ENCODE peak calls at places on chromosomes 2 and 18, in five cellular contexts. One of them, this sample, is unnamed.

GRCh38 chr2:20144861-20145260 is 80.1 kb downstream of the SDC1 start:
- DNase-seq in K562: no peak
- DNase-seq in H1: no peak
- DNase-seq in brain microvascular endothelial cell: no peak
- DNase-seq in SK-N-SH: no peak
- DNase-seq in this sample: no peak

GRCh38 chr18:12279781-12280531 is 25.8 kb downstream of the CIDEA start:
- DNase-seq in K562: no peak
- DNase-seq in H1: no peak
- DNase-seq in brain microvascular endothelial cell: no peak
- DNase-seq in SK-N-SH: no peak
- DNase-seq in this sample: no peak

GRCh38 chr2:20129320-20130274 is 78.2 kb upstream of the LAPTM4A start:
- DNase-seq in K562: no peak
- DNase-seq in H1: no peak
- DNase-seq in brain microvascular endothelial cell: no peak
- DNase-seq in SK-N-SH: no peak
- DNase-seq in this sample: no peak

GRCh38 chr2:229416116-229416694 is 145.1 kb upstream of the PID1 start:
- DNase-seq in K562: no peak
- DNase-seq in H1: no peak
- DNase-seq in brain microvascular endothelial cell: peak
- DNase-seq in SK-N-SH: no peak
- DNase-seq in this sample: peak

GRCh38 chr2:70141754-70142589 is 48.8 kb downstream of the C2orf42 start:
- DNase-seq in K562: peak
- DNase-seq in H1: peak
- DNase-seq in brain microvascular endothelial cell: peak
- DNase-seq in SK-N-SH: peak
- DNase-seq in this sample: no peak

GRCh38 chr2:75853441-75853840 is 142.7 kb upstream of the GCFC2 start:
- DNase-seq in K562: no peak
- DNase-seq in H1: no peak
- DNase-seq in brain microvascular endothelial cell: no peak
- DNase-seq in SK-N-SH: no peak
- DNase-seq in this sample: no peak

GRCh38 chr2:10533811-10534321 is 85.7 kb upstream of the ODC1 start:
- DNase-seq in K562: no peak
- DNase-seq in H1: no peak
- DNase-seq in brain microvascular endothelial cell: no peak
- DNase-seq in SK-N-SH: no peak
- DNase-seq in this sample: no peak

GRCh38 chr2:187966924-187967323 is 324.8 kb upstream of the GULP1 start:
- DNase-seq in K562: no peak
- DNase-seq in H1: no peak
- DNase-seq in brain microvascular endothelial cell: no peak
- DNase-seq in SK-N-SH: peak
- DNase-seq in this sample: no peak

GRCh38 chr2:67880291-67880761 is 182.5 kb downstream of the C1D start:
- DNase-seq in K562: no peak
- DNase-seq in H1: no peak
- DNase-seq in brain microvascular endothelial cell: peak
- DNase-seq in SK-N-SH: peak
- DNase-seq in this sample: no peak

GRCh38 chr2:39099820-39100728 is 20.8 kb downstream of the SOS1 start:
- DNase-seq in K562: no peak
- DNase-seq in H1: no peak
- DNase-seq in brain microvascular endothelial cell: no peak
- DNase-seq in SK-N-SH: no peak
- DNase-seq in this sample: no peak

GRCh38 chr18:74373428-74373827 is 57.8 kb downstream of the C18orf63 start:
- DNase-seq in K562: no peak
- DNase-seq in H1: no peak
- DNase-seq in brain microvascular endothelial cell: no peak
- DNase-seq in SK-N-SH: no peak
- DNase-seq in this sample: no peak

GRCh38 chr2:230678451-230678850 is 34.2 kb upstream of the CAB39 start:
- DNase-seq in K562: no peak
- DNase-seq in H1: no peak
- DNase-seq in brain microvascular endothelial cell: no peak
- DNase-seq in SK-N-SH: no peak
- DNase-seq in this sample: no peak

GRCh38 chr2:113117594-113118262 is 9.7 kb upstream of the IL1RN start:
- DNase-seq in K562: peak
- DNase-seq in H1: peak
- DNase-seq in brain microvascular endothelial cell: peak
- DNase-seq in SK-N-SH: no peak
- DNase-seq in this sample: no peak

GRCh38 chr18:44852818-44853217 is 172.1 kb downstream of the SETBP1 start:
- DNase-seq in K562: no peak
- DNase-seq in H1: no peak
- DNase-seq in brain microvascular endothelial cell: no peak
- DNase-seq in SK-N-SH: no peak
- DNase-seq in this sample: no peak

GRCh38 chr18:78624646-78625279 is 354.9 kb upstream of the SALL3 start:
- DNase-seq in K562: no peak
- DNase-seq in H1: no peak
- DNase-seq in brain microvascular endothelial cell: no peak
- DNase-seq in SK-N-SH: no peak
- DNase-seq in this sample: no peak

GRCh38 chr18:45248240-45248903 is 366.9 kb upstream of the SLC14A2 start:
- DNase-seq in K562: no peak
- DNase-seq in H1: no peak
- DNase-seq in brain microvascular endothelial cell: peak
- DNase-seq in SK-N-SH: no peak
- DNase-seq in this sample: peak

GRCh38 chr2:112023707-112024106 is 31.4 kb upstream of the TMEM87B start:
- DNase-seq in K562: no peak
- DNase-seq in H1: peak
- DNase-seq in brain microvascular endothelial cell: no peak
- DNase-seq in SK-N-SH: no peak
- DNase-seq in this sample: no peak

GRCh38 chr18:8706545-8706980 is 1.2 kb downstream of the MTCL1 start:
- DNase-seq in K562: peak
- DNase-seq in H1: no peak
- DNase-seq in brain microvascular endothelial cell: no peak
- DNase-seq in SK-N-SH: no peak
- DNase-seq in this sample: no peak

GRCh38 chr18:8705941-8706544 is 687 bp downstream of the MTCL1 start:
- DNase-seq in K562: no peak
- DNase-seq in H1: peak
- DNase-seq in brain microvascular endothelial cell: no peak
- DNase-seq in SK-N-SH: peak
- DNase-seq in this sample: no peak

GRCh38 chr18:8703781-8704301 is 1.5 kb upstream of the MTCL1 start:
- DNase-seq in K562: no peak
- DNase-seq in H1: no peak
- DNase-seq in brain microvascular endothelial cell: no peak
- DNase-seq in SK-N-SH: no peak
- DNase-seq in this sample: no peak

GRCh38 chr18:8704361-8705279 is 736 bp upstream of the MTCL1 start:
- DNase-seq in K562: peak
- DNase-seq in H1: peak
- DNase-seq in brain microvascular endothelial cell: peak
- DNase-seq in SK-N-SH: peak
- DNase-seq in this sample: peak

DNA sequence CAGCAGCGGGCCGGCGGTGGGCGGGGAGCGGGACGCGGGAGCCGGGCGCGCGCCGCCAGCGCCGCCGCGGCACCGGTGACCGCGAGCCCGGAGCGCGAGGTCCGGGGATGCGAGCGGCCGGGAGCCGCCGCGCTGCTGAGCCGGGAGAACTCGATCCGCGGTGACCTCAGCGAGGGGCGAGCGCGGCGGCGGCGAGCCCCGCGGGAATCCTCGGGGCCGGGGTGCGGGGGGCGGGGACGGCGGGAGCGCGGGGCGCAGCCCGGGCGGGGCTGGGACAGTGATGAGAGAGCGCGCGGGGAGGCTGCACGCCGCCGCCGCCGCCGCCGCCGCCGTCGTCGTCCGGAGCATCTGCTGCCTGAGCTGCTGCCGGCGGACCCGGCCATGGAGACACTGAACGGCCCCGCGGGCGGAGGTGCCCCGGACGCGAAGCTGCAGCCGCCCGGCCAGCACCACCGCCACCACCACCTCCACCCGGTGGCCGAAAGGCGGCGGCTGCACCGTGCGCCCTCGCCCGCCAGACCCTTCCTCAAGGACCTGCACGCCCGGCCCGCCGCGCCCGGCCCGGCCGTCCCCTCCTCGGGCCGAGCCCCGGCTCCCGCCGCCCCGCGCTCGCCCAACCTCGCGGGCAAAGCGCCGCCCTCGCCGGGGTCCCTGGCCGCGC is at the start of gene MTCL1:
- DNase-seq in K562: peak
- DNase-seq in H1: peak
- DNase-seq in brain microvascular endothelial cell: peak
- DNase-seq in SK-N-SH: peak
- DNase-seq in this sample: no peak
- H3K27ac ChIP-seq in K562: peak
- H3K27ac ChIP-seq in H1: no peak
- H3K27ac ChIP-seq in brain microvascular endothelial cell: peak
- H3K27ac ChIP-seq in SK-N-SH: peak
- H3K27ac ChIP-seq in this sample: peak

DNA sequence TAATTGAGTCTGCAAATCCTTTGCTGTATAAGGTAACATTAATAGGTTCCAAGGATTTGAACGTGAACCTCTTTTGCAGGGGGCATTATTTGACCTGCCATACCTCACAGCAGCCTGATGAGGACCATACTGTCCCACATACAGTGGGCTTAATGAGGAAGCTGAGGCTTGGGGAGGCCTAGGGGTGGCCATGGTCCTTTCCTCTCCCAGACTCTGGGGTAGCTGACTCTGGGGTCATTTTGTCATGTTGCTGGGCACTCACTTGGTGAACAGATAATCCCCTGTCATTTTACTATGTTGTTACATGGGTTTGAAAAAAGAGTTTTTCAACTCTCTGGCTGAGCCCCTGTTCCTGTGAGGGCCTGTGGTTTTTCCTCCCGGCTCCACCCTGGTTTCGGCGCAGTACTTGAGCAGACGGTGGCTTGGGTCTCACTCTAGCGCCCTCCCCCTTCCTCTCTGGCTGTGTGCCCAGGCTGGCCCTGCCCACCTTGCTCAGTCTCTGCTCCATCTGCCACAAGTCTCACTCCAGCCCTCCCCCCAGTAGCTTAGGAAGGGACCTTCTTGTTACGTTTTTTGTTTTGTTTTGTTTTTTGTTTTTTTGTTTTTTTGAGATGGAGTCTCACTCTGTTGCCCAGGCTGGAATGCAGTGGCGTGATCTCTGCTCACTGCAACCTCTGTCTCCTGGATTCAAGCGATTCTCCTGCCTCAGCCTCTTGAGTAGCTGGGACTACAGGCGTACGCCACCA is 21.0 kb downstream of the INPP4A start:
- DNase-seq in K562: peak
- DNase-seq in H1: no peak
- DNase-seq in brain microvascular endothelial cell: no peak
- DNase-seq in SK-N-SH: peak
- DNase-seq in this sample: peak
- H3K4me3 ChIP-seq in K562: no peak
- H3K4me3 ChIP-seq in H1: no peak
- H3K4me3 ChIP-seq in brain microvascular endothelial cell: no peak
- H3K4me3 ChIP-seq in SK-N-SH: no peak
- H3K4me3 ChIP-seq in this sample: no peak

GRCh38 chr2:154589514-154589913 is 109.0 kb upstream of the KCNJ3 start:
- DNase-seq in K562: no peak
- DNase-seq in H1: no peak
- DNase-seq in brain microvascular endothelial cell: no peak
- DNase-seq in SK-N-SH: no peak
- DNase-seq in this sample: no peak
- TF ChIP-seq CTCF in K562: no peak
- TF ChIP-seq CTCF in H1: no peak
- TF ChIP-seq CTCF in brain microvascular endothelial cell: no peak
- TF ChIP-seq CTCF in SK-N-SH: no peak
- TF ChIP-seq CTCF in this sample: no peak

GRCh38 chr2:141601511-141602152 is 529.2 kb downstream of the LRP1B start:
- DNase-seq in K562: no peak
- DNase-seq in H1: no peak
- DNase-seq in brain microvascular endothelial cell: no peak
- DNase-seq in SK-N-SH: no peak
- DNase-seq in this sample: no peak
- H3K27ac ChIP-seq in K562: no peak
- H3K27ac ChIP-seq in H1: no peak
- H3K27ac ChIP-seq in brain microvascular endothelial cell: no peak
- H3K27ac ChIP-seq in SK-N-SH: no peak
- H3K27ac ChIP-seq in this sample: no peak

GRCh38 chr2:159713691-159714585 is 1.6 kb downstream of the MARCHF7 start:
- DNase-seq in K562: peak
- DNase-seq in H1: no peak
- DNase-seq in brain microvascular endothelial cell: peak
- DNase-seq in SK-N-SH: peak
- DNase-seq in this sample: no peak
- H3K4me3 ChIP-seq in K562: peak
- H3K4me3 ChIP-seq in H1: peak
- H3K4me3 ChIP-seq in brain microvascular endothelial cell: peak
- H3K4me3 ChIP-seq in SK-N-SH: peak
- H3K4me3 ChIP-seq in this sample: peak

GRCh38 chr2:138621139-138621538 is 119.6 kb downstream of the SPOPL start:
- DNase-seq in K562: no peak
- DNase-seq in H1: no peak
- DNase-seq in brain microvascular endothelial cell: no peak
- DNase-seq in SK-N-SH: no peak
- DNase-seq in this sample: no peak
- TF ChIP-seq CTCF in K562: no peak
- TF ChIP-seq CTCF in H1: no peak
- TF ChIP-seq CTCF in brain microvascular endothelial cell: no peak
- TF ChIP-seq CTCF in SK-N-SH: no peak
- TF ChIP-seq CTCF in this sample: no peak

GRCh38 chr2:201465524-201465971 is 14.0 kb downstream of the STRADB start:
- DNase-seq in K562: no peak
- DNase-seq in H1: no peak
- DNase-seq in brain microvascular endothelial cell: peak
- DNase-seq in SK-N-SH: no peak
- DNase-seq in this sample: no peak
- H3K27ac ChIP-seq in K562: no peak
- H3K27ac ChIP-seq in H1: no peak
- H3K27ac ChIP-seq in brain microvascular endothelial cell: peak
- H3K27ac ChIP-seq in SK-N-SH: peak
- H3K27ac ChIP-seq in this sample: peak

DNA sequence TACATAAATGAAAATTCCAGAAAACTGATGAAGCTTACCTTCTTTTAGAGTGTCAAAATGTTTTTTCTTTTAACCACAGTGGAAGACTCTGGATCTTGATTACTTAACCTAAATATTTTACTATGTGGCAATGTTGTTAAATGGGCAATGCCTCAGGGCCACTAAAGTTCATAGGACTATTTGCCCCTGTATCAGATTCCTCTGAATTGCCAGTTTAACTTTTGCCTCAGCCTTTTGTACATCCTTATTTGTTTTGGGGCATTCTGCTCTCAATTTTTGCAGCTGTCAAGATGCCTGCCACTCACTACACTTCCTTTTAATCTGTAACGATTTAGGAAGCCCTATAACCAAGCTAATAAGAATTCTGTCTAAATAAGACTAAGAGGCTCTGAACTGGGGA is 31.7 kb upstream of the SERTAD2 start:
- DNase-seq in K562: no peak
- DNase-seq in H1: no peak
- DNase-seq in brain microvascular endothelial cell: no peak
- DNase-seq in SK-N-SH: no peak
- DNase-seq in this sample: no peak
- H3K4me3 ChIP-seq in K562: no peak
- H3K4me3 ChIP-seq in H1: no peak
- H3K4me3 ChIP-seq in brain microvascular endothelial cell: no peak
- H3K4me3 ChIP-seq in SK-N-SH: no peak
- H3K4me3 ChIP-seq in this sample: no peak

This sample was measured in uterus.